ENCODE peak calls at places on chromosome 19, in six cellular contexts. B is fibroblast of pulmonary artery, L is progenitor cell of endocrine pancreas, G is transverse colon, X is cardiac muscle cell, C is uterus. D is an unnamed sample.

GRCh38 chr19:33194884-33195710 is 967 bp downstream of the LRP3 start:
- DNase-seq in B (peak; percentile 53), L (no peak), G (peak; percentile 24), X (peak; percentile 52), C (peak; percentile 45), D (no peak)

GRCh38 chr19:29655648-29656335 is 9.5 kb upstream of the PLEKHF1 start:
- DNase-seq in L (no peak), G (no peak), C (no peak), B (no peak), X (no peak), D (no peak)

GRCh38 chr19:48461651-48461981 is 6.2 kb downstream of the KCNJ14 start:
- DNase-seq in X (no peak), G (no peak), B (no peak), L (no peak), C (no peak), D (no peak)

GRCh38 chr19:39067104-39067503 is 17.1 kb upstream of the ACP7 start:
- DNase-seq in C (no peak), B (no peak), G (no peak), X (no peak), L (no peak), D (no peak)

GRCh38 chr19:46217476-46217875 is 12.1 kb upstream of the IGFL1 start:
- DNase-seq in X (no peak), C (no peak), B (no peak), G (no peak), L (no peak), D (no peak)

GRCh38 chr19:49985926-49986325 is 25.0 kb upstream of the SIGLEC11 start:
- DNase-seq in X (no peak), C (no peak), B (no peak), L (no peak), G (no peak), D (no peak)

GRCh38 chr19:18306903-18307681 is 15.8 kb downstream of the LSM4 start:
- DNase-seq in G (no peak), C (no peak), X (no peak), B (no peak), L (no peak), D (no peak)

GRCh38 chr19:48896191-48896720 is 2.3 kb downstream of the TULP2 start:
- DNase-seq in X (peak; percentile 79), C (peak; percentile 81), G (peak; percentile 43), B (peak; percentile 43), L (no peak), D (no peak)

GRCh38 chr19:4115050-4115817 is 8.7 kb downstream of the MAP2K2 start:
- DNase-seq in X (peak; percentile 82), L (no peak), B (no peak), C (no peak), G (peak; percentile 65), D (no peak)

GRCh38 chr19:12648088-12648487 is 18.5 kb downstream of the MAN2B1 start:
- DNase-seq in G (no peak), X (no peak), B (no peak), C (peak; percentile 27), L (no peak), D (no peak)

GRCh38 chr19:33554821-33555220 is 33.2 kb upstream of the PEPD start:
- DNase-seq in B (no peak), X (no peak), C (no peak), L (no peak), G (no peak), D (no peak)

GRCh38 chr19:28977826-28978225 is 235.1 kb downstream of the UQCRFS1 start:
- DNase-seq in C (no peak), G (no peak), L (no peak), B (no peak), X (no peak), D (no peak)

GRCh38 chr19:46753420-46754155 is 7.3 kb upstream of the STRN4 start:
- DNase-seq in L (no peak), C (no peak), B (no peak), X (peak; percentile 68), G (peak; percentile 78), D (peak; percentile 38)

GRCh38 chr19:30848626-30849322 is 476.6 kb downstream of the ZNF536 start:
- DNase-seq in G (no peak), L (no peak), B (no peak), X (no peak), C (no peak), D (no peak)

GRCh38 chr19:16518483-16519229 is 22.5 kb downstream of the C19orf44 start:
- DNase-seq in C (no peak), B (no peak), X (no peak), G (no peak), L (no peak), D (no peak)
- TF ChIP-seq CTCF in C (no peak), B (no peak), X (peak; percentile 10), G (no peak), L (peak; percentile 23), D (peak; percentile 14)

DNA sequence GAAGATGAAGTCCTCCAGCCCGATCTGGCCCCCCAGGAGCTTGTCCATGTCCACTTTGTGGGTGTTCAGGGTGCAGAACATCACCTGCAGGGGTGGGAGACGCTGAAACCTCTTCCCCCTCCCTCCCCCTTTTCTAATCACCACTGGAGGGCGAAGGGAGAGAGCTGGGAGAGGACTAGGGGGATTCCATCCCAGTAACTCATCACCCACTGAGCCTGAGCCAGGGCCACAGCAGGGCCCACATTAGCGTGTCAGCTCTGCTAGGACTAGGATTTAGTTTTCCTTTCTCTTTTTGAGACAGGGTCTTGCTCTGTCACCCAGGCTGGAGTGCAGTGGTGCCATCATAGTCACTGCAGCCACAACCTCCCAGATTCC is 5.5 kb upstream of the PTGER1 start:
- DNase-seq in L (no peak), C (no peak), G (no peak), X (no peak), B (no peak), D (no peak)
- TF ChIP-seq CTCF in L (no peak), C (no peak), G (no peak), X (no peak), B (no peak), D (no peak)

DNA sequence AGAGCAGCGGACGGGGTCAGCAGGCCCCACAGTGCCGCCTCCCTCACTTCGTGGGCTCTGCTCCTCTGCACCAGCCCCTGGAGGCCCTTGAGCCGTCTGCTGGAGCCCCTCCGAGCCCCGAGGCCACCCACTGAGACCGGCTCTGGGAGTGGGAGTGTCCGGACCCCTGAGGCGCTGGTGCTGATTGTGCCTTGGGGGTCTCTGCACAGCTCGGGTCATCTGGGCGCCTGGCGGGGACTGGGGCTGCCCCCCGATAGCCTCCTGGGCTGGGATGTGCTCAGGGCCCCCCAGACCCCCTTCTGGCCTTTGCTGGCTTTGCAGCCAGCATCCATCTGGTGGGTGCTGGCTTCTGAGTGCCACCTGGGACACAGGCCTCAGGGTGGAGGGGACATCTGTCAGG is 15.4 kb downstream of the CBARP start:
- DNase-seq in G (no peak), C (no peak), B (no peak), L (no peak), X (no peak), D (no peak)
- TF ChIP-seq CTCF in G (no peak), C (no peak), B (peak; percentile 7), L (peak; percentile 20), X (peak; percentile 6), D (no peak)

GRCh38 chr19:325173-325936 is 19.2 kb downstream of the MIER2 start:
- DNase-seq in G (no peak), C (no peak), L (no peak), B (no peak), X (no peak), D (no peak)
- TF ChIP-seq CTCF in G (no peak), C (no peak), L (no peak), B (no peak), X (no peak), D (no peak)